ENCODE peak calls at places on chromosomes 2 and 18, in seven cellular contexts. H is AG04449, R is esophagus squamous epithelium, T is Calu3, K is stomach, W is cardiac fibroblast, G is right lobe of liver. C is an unnamed sample.

GRCh38 chr2:118853647-118854367 is 6.4 kb upstream of the EN1 start:
- DNase-seq in T (no peak), K (no peak), R (no peak), W (no peak), H (no peak), G (no peak), C (no peak)

GRCh38 chr18:28725876-28726275 is 548.9 kb upstream of the CDH2 start:
- DNase-seq in K (no peak), T (no peak), H (no peak), R (no peak), G (no peak), W (no peak), C (no peak)

GRCh38 chr2:238523158-238524110 is 96.7 kb downstream of the ASB1 start:
- DNase-seq in H (no peak), G (no peak), T (no peak), R (no peak), W (peak), K (no peak), C (no peak)

GRCh38 chr2:235268535-235268934 is 225.3 kb upstream of the AGAP1 start:
- DNase-seq in R (no peak), G (no peak), H (peak), K (no peak), W (peak), T (no peak), C (no peak)

GRCh38 chr2:156901373-156902031 is 356.0 kb upstream of the GALNT5 start:
- DNase-seq in T (no peak), K (no peak), H (peak), W (no peak), R (no peak), G (no peak), C (no peak)

GRCh38 chr2:239732666-239733010 is 292.5 kb downstream of the NDUFA10 start:
- DNase-seq in T (no peak), W (no peak), H (no peak), K (no peak), R (no peak), G (no peak), C (no peak)

GRCh38 chr2:54416166-54416798 is 39.8 kb upstream of the SPTBN1 start:
- DNase-seq in G (no peak), R (no peak), W (peak), T (peak), H (no peak), K (peak), C (no peak)

GRCh38 chr2:30511122-30512083 is 64.4 kb downstream of the LCLAT1 start:
- DNase-seq in W (peak), R (no peak), H (no peak), T (peak), G (no peak), K (no peak), C (no peak)

GRCh38 chr18:10023853-10024638 is 110.2 kb downstream of the VAPA start:
- DNase-seq in K (no peak), G (no peak), T (no peak), H (no peak), W (no peak), R (no peak), C (no peak)

GRCh38 chr2:219041252-219041651 is at the start of gene CFAP65:
- DNase-seq in W (peak), R (no peak), T (peak), H (no peak), G (no peak), K (peak), C (no peak)

GRCh38 chr2:226552571-226553285 is 246.9 kb downstream of the IRS1 start:
- DNase-seq in W (no peak), K (no peak), G (no peak), T (no peak), H (no peak), R (no peak), C (no peak)

GRCh38 chr2:176380341-176380740 is 111.1 kb downstream of the MTX2 start:
- DNase-seq in G (no peak), R (no peak), W (no peak), T (no peak), H (no peak), K (no peak), C (no peak)

GRCh38 chr2:162058973-162059668 is 14.9 kb downstream of the DPP4 start:
- DNase-seq in H (no peak), W (no peak), G (no peak), K (no peak), T (no peak), R (no peak), C (no peak)

GRCh38 chr2:112004246-112004645 is 50.8 kb upstream of the TMEM87B start:
- DNase-seq in R (peak), H (no peak), T (no peak), G (peak), W (peak), K (peak), C (no peak)

GRCh38 chr18:31049189-31049588 is 6.6 kb upstream of the DSC3 start:
- DNase-seq in K (no peak), H (no peak), T (no peak), G (no peak), R (no peak), W (peak), C (no peak)

GRCh38 chr2:159497857-159498256 is 118.5 kb downstream of the BAZ2B start:
- DNase-seq in R (no peak), T (no peak), W (no peak), K (no peak), G (no peak), H (no peak), C (no peak)

GRCh38 chr2:240713928-240714746 is 22.5 kb downstream of the AQP12A start:
- DNase-seq in K (no peak), W (no peak), G (no peak), R (no peak), H (no peak), T (no peak), C (no peak)

GRCh38 chr2:219126555-219126954 is 34.1 kb downstream of the NHEJ1 start:
- DNase-seq in H (no peak), K (peak), G (no peak), R (no peak), W (no peak), T (no peak), C (no peak)

GRCh38 chr2:75309596-75310290 is 110.4 kb upstream of the TACR1 start:
- DNase-seq in H (no peak), R (no peak), G (no peak), W (no peak), T (no peak), K (no peak), C (no peak)

GRCh38 chr2:218079943-218080913 is 11.2 kb downstream of the RUFY4 start:
- DNase-seq in G (no peak), R (no peak), T (no peak), K (no peak), H (no peak), W (no peak), C (no peak)

GRCh38 chr2:112789186-112789585 is 4.9 kb upstream of the IL1A start:
- DNase-seq in T (no peak), G (no peak), W (no peak), K (no peak), R (no peak), H (no peak), C (no peak)

GRCh38 chr18:63303562-63303961 is 16.0 kb downstream of the BCL2 start:
- DNase-seq in G (no peak), H (no peak), K (no peak), W (no peak), R (no peak), T (no peak), C (no peak)

GRCh38 chr18:63299837-63300787 is 19.5 kb downstream of the BCL2 start:
- DNase-seq in K (no peak), T (no peak), R (no peak), G (no peak), W (no peak), H (peak), C (no peak)

GRCh38 chr18:63302647-63303405 is 16.7 kb downstream of the BCL2 start:
- DNase-seq in W (no peak), K (no peak), T (no peak), G (no peak), R (no peak), H (no peak), C (no peak)

GRCh38 chr18:63298393-63299015 is 21.1 kb downstream of the BCL2 start:
- DNase-seq in G (no peak), H (no peak), K (no peak), T (no peak), R (no peak), W (no peak), C (no peak)

DNA sequence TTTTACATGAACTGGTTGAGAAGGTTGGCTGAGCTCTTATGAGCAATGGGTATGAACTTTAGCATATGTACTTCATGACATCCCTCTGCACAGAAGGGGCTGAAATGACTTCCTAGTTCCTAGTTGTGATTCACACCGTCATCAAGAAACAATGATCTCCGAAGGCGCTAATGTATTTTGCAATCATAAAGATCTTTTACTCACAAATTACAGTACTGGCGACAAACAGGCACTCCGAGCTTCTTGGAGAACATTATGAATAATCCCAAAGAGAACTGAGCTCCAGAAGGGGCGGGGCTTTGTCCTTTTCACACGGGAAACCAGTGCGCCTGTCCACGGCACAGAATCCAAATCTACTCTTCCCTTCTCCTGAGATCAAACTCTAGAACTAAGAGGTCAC is 18.1 kb downstream of the BCL2 start:
- DNase-seq in G (no peak), W (no peak), R (no peak), T (no peak), H (no peak), K (no peak), C (no peak)
- TF ChIP-seq CTCF in G (no peak), W (no peak), R (no peak), T (no peak), H (no peak), K (no peak), C (no peak)

DNA sequence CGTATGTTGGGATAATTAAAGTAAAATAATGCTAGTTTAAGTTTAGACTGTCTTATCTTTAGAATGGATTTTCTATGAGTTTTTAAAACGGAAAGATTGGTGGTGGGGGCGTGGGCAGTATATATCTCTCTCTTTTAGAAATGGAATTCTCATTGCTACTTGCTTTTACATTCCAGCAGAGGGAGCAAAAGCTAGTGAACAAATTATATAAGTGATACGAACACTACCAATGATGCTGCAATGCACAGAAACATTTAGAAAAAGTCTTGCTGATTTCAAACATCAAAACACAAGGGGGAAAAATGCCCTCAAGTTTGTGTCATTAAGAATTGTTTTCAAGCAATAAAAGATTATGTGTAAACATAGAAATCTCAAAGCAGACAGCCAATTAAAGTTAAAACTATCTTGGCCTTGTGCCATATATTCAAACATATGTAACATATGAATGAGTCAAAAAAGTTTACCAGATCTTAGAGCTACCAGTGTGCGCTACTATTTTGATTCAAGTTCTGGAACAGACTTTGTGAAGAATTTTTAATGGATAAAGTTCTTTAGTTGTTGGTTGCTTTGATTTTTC is 296.3 kb upstream of the KCNJ3 start:
- DNase-seq in G (no peak), K (no peak), H (no peak), W (peak), T (no peak), R (no peak), C (no peak)
- TF ChIP-seq CTCF in G (peak), K (no peak), H (no peak), W (peak), T (peak), R (no peak), C (peak)

DNA sequence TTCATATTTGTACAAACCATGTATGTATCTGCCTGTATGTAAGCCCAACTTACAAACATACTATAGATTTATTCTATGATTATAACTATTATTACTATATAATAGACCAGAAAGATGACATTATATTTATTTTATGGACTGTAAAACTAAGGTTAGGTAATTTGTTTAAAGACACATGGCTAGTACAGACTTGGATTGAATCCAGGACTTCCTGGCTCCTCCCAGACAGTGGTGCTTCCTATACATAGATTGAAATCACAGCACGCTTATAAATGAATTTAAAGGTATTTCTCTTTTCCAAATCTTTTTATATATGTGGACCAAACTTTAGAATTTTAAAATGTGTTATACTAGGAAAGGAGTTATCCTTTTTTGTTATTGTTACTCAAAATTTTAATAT is 151.6 kb upstream of the MYO3B start:
- DNase-seq in H (no peak), W (no peak), R (no peak), K (no peak), T (no peak), G (no peak), C (no peak)
- TF ChIP-seq CTCF in H (no peak), W (no peak), R (no peak), K (no peak), T (no peak), G (no peak), C (no peak)

GRCh38 chr2:205835251-205835900 is 153.1 kb downstream of the NRP2 start:
- DNase-seq in G (no peak), W (no peak), K (no peak), R (no peak), H (no peak), T (no peak), C (no peak)

GRCh38 chr2:205833874-205834273 is 151.6 kb downstream of the NRP2 start:
- DNase-seq in G (no peak), H (no peak), T (no peak), W (no peak), K (no peak), R (no peak), C (no peak)

GRCh38 chr2:205834776-205835175 is 152.5 kb downstream of the NRP2 start:
- DNase-seq in W (peak), G (no peak), T (no peak), H (no peak), K (no peak), R (no peak), C (no peak)

GRCh38 chr2:205835982-205836381 is 153.7 kb downstream of the NRP2 start:
- DNase-seq in K (no peak), G (no peak), W (no peak), H (no peak), T (no peak), R (no peak), C (no peak)

GRCh38 chr2:205837663-205838062 is 155.4 kb downstream of the NRP2 start:
- DNase-seq in W (no peak), T (no peak), K (no peak), R (no peak), G (no peak), H (no peak), C (no peak)
- TF ChIP-seq CTCF in W (no peak), T (no peak), K (no peak), R (no peak), G (no peak), H (no peak), C (no peak)

GRCh38 chr2:18106841-18107240 is 228.4 kb downstream of the KCNS3 start:
- DNase-seq in G (no peak), H (no peak), W (no peak), K (no peak), R (no peak), T (no peak), C (no peak)

GRCh38 chr2:18110222-18110621 is 231.8 kb downstream of the KCNS3 start:
- DNase-seq in T (no peak), R (no peak), G (no peak), K (no peak), W (no peak), H (no peak), C (no peak)

GRCh38 chr2:18105929-18106328 is 227.5 kb downstream of the KCNS3 start:
- DNase-seq in R (no peak), H (no peak), W (no peak), K (no peak), T (no peak), G (no peak), C (no peak)

DNA sequence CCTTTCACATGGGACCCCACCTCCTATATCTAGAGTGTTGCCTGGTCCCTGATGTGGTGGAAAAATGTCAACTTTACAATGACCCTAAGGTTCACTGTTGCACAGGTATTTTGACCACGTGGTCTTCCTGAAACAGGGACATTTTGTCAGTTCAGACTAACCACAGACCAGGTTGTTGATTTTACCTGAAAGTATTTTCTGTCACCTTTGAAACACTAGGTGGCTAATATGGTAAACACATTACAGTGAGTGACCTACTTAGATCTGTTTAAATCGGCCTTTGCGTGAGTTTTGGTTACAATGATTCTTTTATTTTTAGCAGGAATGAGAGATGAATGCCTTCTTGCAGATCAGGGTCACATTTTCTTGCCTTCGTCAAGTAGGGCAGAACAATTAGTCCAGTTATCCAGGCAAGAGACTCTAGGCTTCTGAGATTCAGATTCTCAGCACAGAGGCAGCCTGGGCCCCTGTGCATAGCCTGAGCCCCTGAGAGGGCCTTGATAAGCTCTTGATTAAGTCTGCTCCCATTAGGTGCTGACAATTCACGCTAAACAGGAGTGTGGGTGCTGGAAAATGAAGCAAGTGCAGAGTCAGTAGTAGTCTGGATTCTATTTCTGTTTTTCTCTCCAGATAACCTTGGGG is 226.2 kb downstream of the KCNS3 start:
- DNase-seq in K (no peak), R (no peak), W (no peak), T (no peak), H (no peak), G (no peak), C (no peak)
- TF ChIP-seq CTCF in K (no peak), R (no peak), W (no peak), T (no peak), H (no peak), G (no peak), C (no peak)

GRCh38 chr18:24014062-24014985 is at the start of gene TTC39C:
- DNase-seq in W (peak), H (no peak), T (peak), K (peak), G (peak), R (peak), C (peak)
- TF ChIP-seq CTCF in W (no peak), H (no peak), T (no peak), K (no peak), G (no peak), R (no peak), C (peak)

DNA sequence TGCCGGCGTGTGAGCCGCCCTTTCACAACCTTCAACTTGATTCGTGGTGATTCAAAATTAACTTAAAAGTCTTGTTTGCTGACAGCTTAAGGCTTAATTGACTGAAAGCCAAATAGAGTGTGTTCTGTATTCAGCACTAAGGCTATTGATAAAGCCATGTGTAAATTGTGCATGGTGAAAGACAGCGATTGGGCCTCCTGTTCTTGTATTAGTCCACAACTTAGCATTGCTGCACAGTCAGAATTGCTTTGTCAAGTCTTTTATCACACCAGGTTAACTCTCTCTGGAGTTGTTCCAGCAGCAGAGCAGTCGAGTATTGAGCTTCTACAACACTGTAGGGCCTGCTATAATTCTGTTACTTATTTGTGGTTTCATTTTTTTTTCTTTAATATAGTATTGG is 210.1 kb downstream of the WDR7 start:
- DNase-seq in G (no peak), W (no peak), R (no peak), H (no peak), T (peak), K (no peak), C (no peak)
- TF ChIP-seq CTCF in G (no peak), W (no peak), R (no peak), H (no peak), T (no peak), K (no peak), C (no peak)

GRCh38 chr2:130303142-130303541 is 39.6 kb upstream of the IMP4 start:
- DNase-seq in H (no peak), R (no peak), K (no peak), T (no peak), W (no peak), G (no peak), C (no peak)

GRCh38 chr2:130307850-130308249 is 34.8 kb upstream of the IMP4 start:
- DNase-seq in G (no peak), W (no peak), H (no peak), K (no peak), R (no peak), T (no peak), C (no peak)

GRCh38 chr2:130300970-130301348 is 41.7 kb upstream of the IMP4 start:
- DNase-seq in T (no peak), W (no peak), H (no peak), K (no peak), G (no peak), R (no peak), C (no peak)

GRCh38 chr2:130302164-130302886 is 40.4 kb upstream of the IMP4 start:
- DNase-seq in K (no peak), H (no peak), R (no peak), W (no peak), T (no peak), G (no peak), C (no peak)

GRCh38 chr2:130304726-130305125 is 38.0 kb upstream of the IMP4 start:
- DNase-seq in G (no peak), T (no peak), W (no peak), H (no peak), K (no peak), R (no peak), C (no peak)
- TF ChIP-seq CTCF in G (no peak), T (no peak), W (no peak), H (no peak), K (no peak), R (no peak), C (no peak)

C was measured in progenitor cell of endocrine pancreas.